ENCODE peak calls at places on chromosomes 11 and 22, in four cellular contexts. T is neural progenitor cell, I is HCEC 1CT, K is left cardiac atrium. M is an unnamed sample.

GRCh38 chr11:70229737-70230136 is 26.6 kb downstream of the FADD start:
- DNase-seq in T (no peak), I (no peak), K (no peak), M (no peak)

GRCh38 chr22:44782286-44782830 is 30.0 kb downstream of the ARHGAP8 start:
- DNase-seq in T (no peak), I (no peak), K (no peak), M (no peak)

GRCh38 chr11:33377100-33377851 is 120.1 kb downstream of the HIPK3 start:
- DNase-seq in T (peak), I (no peak), K (no peak), M (no peak)

GRCh38 chr11:70894566-70894965 is 357.8 kb downstream of the SHANK2 start:
- DNase-seq in T (no peak), I (no peak), K (no peak), M (no peak)

GRCh38 chr11:123561046-123561781 is 93.2 kb downstream of the SCN3B start:
- DNase-seq in T (peak), I (peak), K (peak), M (peak)

GRCh38 chr11:17230867-17231851 is 23.4 kb upstream of the PIK3C2A start:
- DNase-seq in T (no peak), I (no peak), K (no peak), M (no peak)

GRCh38 chr11:33006010-33006409 is 9.7 kb upstream of the DEPDC7 start:
- DNase-seq in T (no peak), I (no peak), K (no peak), M (no peak)

GRCh38 chr11:76371170-76371569 is 9.8 kb downstream of the THAP12 start:
- DNase-seq in T (no peak), I (peak), K (no peak), M (no peak)

GRCh38 chr11:45918331-45918941 is 759 bp upstream of the PEX16 start:
- DNase-seq in T (peak), I (peak), K (peak), M (peak)

GRCh38 chr11:35034401-35034800 is 104.6 kb upstream of the CD44 start:
- DNase-seq in T (no peak), I (no peak), K (no peak), M (no peak)

GRCh38 chr11:106077609-106078517 is at the start of gene AASDHPPT:
- DNase-seq in T (no peak), I (peak), K (no peak), M (peak)

GRCh38 chr11:121634889-121635288 is 182.1 kb upstream of the SORL1-AS1 start:
- DNase-seq in T (no peak), I (peak), K (no peak), M (no peak)

GRCh38 chr11:123473941-123474668 is 44.0 kb downstream of the GRAMD1B start:
- DNase-seq in T (no peak), I (peak), K (no peak), M (no peak)

GRCh38 chr22:33487041-33487716 is 429.0 kb upstream of the SYN3 start:
- DNase-seq in T (no peak), I (no peak), K (no peak), M (no peak)

GRCh38 chr22:31087744-31088215 is 6.7 kb downstream of the SMTN start:
- DNase-seq in T (no peak), I (no peak), K (no peak), M (no peak)

GRCh38 chr11:9617960-9618359 is 44.5 kb downstream of the WEE1 start:
- DNase-seq in T (no peak), I (peak), K (no peak), M (no peak)

GRCh38 chr22:24589518-24590030 is 3.3 kb downstream of the LRRC75B start:
- DNase-seq in T (no peak), I (no peak), K (no peak), M (no peak)

GRCh38 chr22:39249081-39249704 is 4.4 kb upstream of the PDGFB start:
- DNase-seq in T (no peak), I (no peak), K (no peak), M (no peak)

GRCh38 chr11:129543515-129544290 is 168.1 kb downstream of the BARX2 start:
- DNase-seq in T (no peak), I (no peak), K (no peak), M (no peak)

GRCh38 chr11:66334605-66335442 is 1.4 kb downstream of the RIN1 start:
- DNase-seq in T (no peak), I (no peak), K (peak), M (no peak)

GRCh38 chr22:41949297-41949965 is 2.5 kb upstream of the CENPM start:
- DNase-seq in T (no peak), I (no peak), K (no peak), M (no peak)

GRCh38 chr11:10455637-10456487 is 798 bp downstream of the AMPD3 start:
- DNase-seq in T (peak), I (peak), K (peak), M (peak)

GRCh38 chr11:63427971-63428508 is 58.5 kb downstream of the SLC22A9 start:
- DNase-seq in T (no peak), I (no peak), K (no peak), M (no peak)

GRCh38 chr11:80720295-80720694 is 1279.5 kb upstream of the TENM4 start:
- DNase-seq in T (no peak), I (no peak), K (no peak), M (no peak)

GRCh38 chr11:15565846-15566245 is 451.1 kb downstream of the INSC start:
- DNase-seq in T (peak), I (no peak), K (no peak), M (no peak)

GRCh38 chr11:48141475-48142100 is 75.0 kb upstream of the OR4B1 start:
- DNase-seq in T (no peak), I (no peak), K (no peak), M (no peak)

GRCh38 chr11:134486704-134487103 is 74.7 kb upstream of the B3GAT1 start:
- DNase-seq in T (no peak), I (no peak), K (no peak), M (no peak)

GRCh38 chr11:115201121-115201792 is 303.0 kb downstream of the CADM1 start:
- DNase-seq in T (no peak), I (peak), K (no peak), M (peak)

GRCh38 chr11:123062892-123063395 is 1.0 kb upstream of the HSPA8 start:
- DNase-seq in T (no peak), I (peak), K (no peak), M (no peak)

GRCh38 chr22:26927841-26928240 is 270.5 kb downstream of the MIAT start:
- DNase-seq in T (no peak), I (no peak), K (no peak), M (no peak)

GRCh38 chr22:46539169-46539568 is 1.7 kb upstream of the CELSR1 start:
- DNase-seq in T (no peak), I (no peak), K (no peak), M (no peak)

GRCh38 chr11:67506426-67507032 is 1.4 kb upstream of the PITPNM1 start:
- DNase-seq in T (no peak), I (no peak), K (no peak), M (no peak)

GRCh38 chr22:19607198-19608113 is 83.2 kb upstream of the CLDN5 start:
- DNase-seq in T (no peak), I (no peak), K (no peak), M (no peak)

M was measured in nephron progenitor cell.